ENCODE peak calls at places on chromosomes 7 and 10, in nine cellular contexts. One of them, this sample, is unnamed.

GRCh38 chr7:155459133-155459866 is 1.4 kb downstream of the EN2 start:
- DNase-seq in CD8-positive, alpha-beta T cell: no peak
- DNase-seq in GM23338: peak
- DNase-seq in A549: no peak
- DNase-seq in suprapubic skin: no peak
- DNase-seq in foreskin keratinocyte: no peak
- DNase-seq in adrenal gland: no peak
- DNase-seq in A673: no peak
- DNase-seq in right lobe of liver: no peak
- DNase-seq in this sample: no peak

GRCh38 chr10:58414270-58415041 is 29.2 kb downstream of the TFAM start:
- DNase-seq in CD8-positive, alpha-beta T cell: no peak
- DNase-seq in GM23338: peak
- DNase-seq in A549: peak
- DNase-seq in suprapubic skin: no peak
- DNase-seq in foreskin keratinocyte: peak
- DNase-seq in adrenal gland: no peak
- DNase-seq in A673: peak
- DNase-seq in right lobe of liver: no peak
- DNase-seq in this sample: no peak

GRCh38 chr7:44796034-44796503 is 412 bp upstream of the PPIA start:
- DNase-seq in CD8-positive, alpha-beta T cell: no peak
- DNase-seq in GM23338: peak
- DNase-seq in A549: peak
- DNase-seq in suprapubic skin: no peak
- DNase-seq in foreskin keratinocyte: no peak
- DNase-seq in adrenal gland: no peak
- DNase-seq in A673: no peak
- DNase-seq in right lobe of liver: no peak
- DNase-seq in this sample: no peak

GRCh38 chr7:94883676-94884075 is 23.7 kb upstream of the PPP1R9A start:
- DNase-seq in CD8-positive, alpha-beta T cell: no peak
- DNase-seq in GM23338: no peak
- DNase-seq in A549: no peak
- DNase-seq in suprapubic skin: no peak
- DNase-seq in foreskin keratinocyte: no peak
- DNase-seq in adrenal gland: no peak
- DNase-seq in A673: no peak
- DNase-seq in right lobe of liver: no peak
- DNase-seq in this sample: no peak

GRCh38 chr10:77637986-77638765 is 568 bp upstream of the KCNMA1 start:
- DNase-seq in CD8-positive, alpha-beta T cell: no peak
- DNase-seq in GM23338: peak
- DNase-seq in A549: peak
- DNase-seq in suprapubic skin: no peak
- DNase-seq in foreskin keratinocyte: no peak
- DNase-seq in adrenal gland: peak
- DNase-seq in A673: peak
- DNase-seq in right lobe of liver: peak
- DNase-seq in this sample: no peak

GRCh38 chr10:14879801-14880193 is 1.1 kb downstream of the SUV39H2 start:
- DNase-seq in CD8-positive, alpha-beta T cell: no peak
- DNase-seq in GM23338: peak
- DNase-seq in A549: peak
- DNase-seq in suprapubic skin: no peak
- DNase-seq in foreskin keratinocyte: no peak
- DNase-seq in adrenal gland: no peak
- DNase-seq in A673: no peak
- DNase-seq in right lobe of liver: no peak
- DNase-seq in this sample: no peak

GRCh38 chr7:101112233-101112632 is 14.7 kb upstream of the SERPINE1 start:
- DNase-seq in CD8-positive, alpha-beta T cell: no peak
- DNase-seq in GM23338: no peak
- DNase-seq in A549: no peak
- DNase-seq in suprapubic skin: no peak
- DNase-seq in foreskin keratinocyte: no peak
- DNase-seq in adrenal gland: no peak
- DNase-seq in A673: no peak
- DNase-seq in right lobe of liver: peak
- DNase-seq in this sample: no peak

GRCh38 chr10:115167716-115168115 is 74.6 kb downstream of the ATRNL1 start:
- DNase-seq in CD8-positive, alpha-beta T cell: no peak
- DNase-seq in GM23338: no peak
- DNase-seq in A549: no peak
- DNase-seq in suprapubic skin: no peak
- DNase-seq in foreskin keratinocyte: no peak
- DNase-seq in adrenal gland: no peak
- DNase-seq in A673: no peak
- DNase-seq in right lobe of liver: no peak
- DNase-seq in this sample: no peak

GRCh38 chr7:159009951-159010350 is 134.7 kb downstream of the VIPR2 start:
- DNase-seq in CD8-positive, alpha-beta T cell: no peak
- DNase-seq in GM23338: no peak
- DNase-seq in A549: no peak
- DNase-seq in suprapubic skin: peak
- DNase-seq in foreskin keratinocyte: no peak
- DNase-seq in adrenal gland: no peak
- DNase-seq in A673: no peak
- DNase-seq in right lobe of liver: no peak
- DNase-seq in this sample: no peak
- H3K27ac ChIP-seq in CD8-positive, alpha-beta T cell: no peak
- H3K27ac ChIP-seq in GM23338: no peak
- H3K27ac ChIP-seq in A549: peak
- H3K27ac ChIP-seq in suprapubic skin: no peak
- H3K27ac ChIP-seq in foreskin keratinocyte: no peak
- H3K27ac ChIP-seq in adrenal gland: no peak
- H3K27ac ChIP-seq in A673: no peak
- H3K27ac ChIP-seq in right lobe of liver: no peak
- H3K27ac ChIP-seq in this sample: no peak

GRCh38 chr10:112379635-112380296 is 5.8 kb downstream of the ACSL5 start:
- DNase-seq in CD8-positive, alpha-beta T cell: no peak
- DNase-seq in GM23338: no peak
- DNase-seq in A549: no peak
- DNase-seq in suprapubic skin: no peak
- DNase-seq in foreskin keratinocyte: no peak
- DNase-seq in adrenal gland: no peak
- DNase-seq in A673: no peak
- DNase-seq in right lobe of liver: peak
- DNase-seq in this sample: no peak

GRCh38 chr10:112374724-112375541 is 1.0 kb downstream of the ACSL5 start:
- DNase-seq in CD8-positive, alpha-beta T cell: peak
- DNase-seq in GM23338: no peak
- DNase-seq in A549: no peak
- DNase-seq in suprapubic skin: no peak
- DNase-seq in foreskin keratinocyte: no peak
- DNase-seq in adrenal gland: no peak
- DNase-seq in A673: peak
- DNase-seq in right lobe of liver: no peak
- DNase-seq in this sample: no peak

GRCh38 chr10:112373912-112374338 is at the start of gene ACSL5:
- DNase-seq in CD8-positive, alpha-beta T cell: no peak
- DNase-seq in GM23338: no peak
- DNase-seq in A549: no peak
- DNase-seq in suprapubic skin: no peak
- DNase-seq in foreskin keratinocyte: no peak
- DNase-seq in adrenal gland: no peak
- DNase-seq in A673: no peak
- DNase-seq in right lobe of liver: peak
- DNase-seq in this sample: no peak

GRCh38 chr10:112375721-112376577 is 2.0 kb downstream of the ACSL5 start:
- DNase-seq in CD8-positive, alpha-beta T cell: peak
- DNase-seq in GM23338: no peak
- DNase-seq in A549: no peak
- DNase-seq in suprapubic skin: no peak
- DNase-seq in foreskin keratinocyte: no peak
- DNase-seq in adrenal gland: no peak
- DNase-seq in A673: no peak
- DNase-seq in right lobe of liver: peak
- DNase-seq in this sample: no peak

GRCh38 chr10:112376578-112376855 is 2.6 kb downstream of the ACSL5 start:
- DNase-seq in CD8-positive, alpha-beta T cell: no peak
- DNase-seq in GM23338: no peak
- DNase-seq in A549: no peak
- DNase-seq in suprapubic skin: no peak
- DNase-seq in foreskin keratinocyte: no peak
- DNase-seq in adrenal gland: no peak
- DNase-seq in A673: no peak
- DNase-seq in right lobe of liver: no peak
- DNase-seq in this sample: no peak
- H3K27ac ChIP-seq in CD8-positive, alpha-beta T cell: peak
- H3K27ac ChIP-seq in GM23338: no peak
- H3K27ac ChIP-seq in A549: no peak
- H3K27ac ChIP-seq in suprapubic skin: no peak
- H3K27ac ChIP-seq in foreskin keratinocyte: no peak
- H3K27ac ChIP-seq in adrenal gland: no peak
- H3K27ac ChIP-seq in A673: no peak
- H3K27ac ChIP-seq in right lobe of liver: peak
- H3K27ac ChIP-seq in this sample: no peak

GRCh38 chr10:8057636-8058273 is 3.3 kb downstream of the GATA3 start:
- DNase-seq in CD8-positive, alpha-beta T cell: no peak
- DNase-seq in GM23338: peak
- DNase-seq in A549: no peak
- DNase-seq in suprapubic skin: no peak
- DNase-seq in foreskin keratinocyte: peak
- DNase-seq in adrenal gland: no peak
- DNase-seq in A673: no peak
- DNase-seq in right lobe of liver: no peak
- DNase-seq in this sample: no peak

GRCh38 chr10:8056891-8057331 is 2.4 kb downstream of the GATA3 start:
- DNase-seq in CD8-positive, alpha-beta T cell: peak
- DNase-seq in GM23338: peak
- DNase-seq in A549: no peak
- DNase-seq in suprapubic skin: no peak
- DNase-seq in foreskin keratinocyte: peak
- DNase-seq in adrenal gland: no peak
- DNase-seq in A673: no peak
- DNase-seq in right lobe of liver: no peak
- DNase-seq in this sample: no peak

GRCh38 chr10:8059191-8059936 is 4.9 kb downstream of the GATA3 start:
- DNase-seq in CD8-positive, alpha-beta T cell: no peak
- DNase-seq in GM23338: peak
- DNase-seq in A549: no peak
- DNase-seq in suprapubic skin: no peak
- DNase-seq in foreskin keratinocyte: peak
- DNase-seq in adrenal gland: no peak
- DNase-seq in A673: no peak
- DNase-seq in right lobe of liver: no peak
- DNase-seq in this sample: no peak

GRCh38 chr10:8060010-8060703 is 5.7 kb downstream of the GATA3 start:
- DNase-seq in CD8-positive, alpha-beta T cell: peak
- DNase-seq in GM23338: peak
- DNase-seq in A549: no peak
- DNase-seq in suprapubic skin: no peak
- DNase-seq in foreskin keratinocyte: peak
- DNase-seq in adrenal gland: no peak
- DNase-seq in A673: peak
- DNase-seq in right lobe of liver: no peak
- DNase-seq in this sample: no peak

DNA sequence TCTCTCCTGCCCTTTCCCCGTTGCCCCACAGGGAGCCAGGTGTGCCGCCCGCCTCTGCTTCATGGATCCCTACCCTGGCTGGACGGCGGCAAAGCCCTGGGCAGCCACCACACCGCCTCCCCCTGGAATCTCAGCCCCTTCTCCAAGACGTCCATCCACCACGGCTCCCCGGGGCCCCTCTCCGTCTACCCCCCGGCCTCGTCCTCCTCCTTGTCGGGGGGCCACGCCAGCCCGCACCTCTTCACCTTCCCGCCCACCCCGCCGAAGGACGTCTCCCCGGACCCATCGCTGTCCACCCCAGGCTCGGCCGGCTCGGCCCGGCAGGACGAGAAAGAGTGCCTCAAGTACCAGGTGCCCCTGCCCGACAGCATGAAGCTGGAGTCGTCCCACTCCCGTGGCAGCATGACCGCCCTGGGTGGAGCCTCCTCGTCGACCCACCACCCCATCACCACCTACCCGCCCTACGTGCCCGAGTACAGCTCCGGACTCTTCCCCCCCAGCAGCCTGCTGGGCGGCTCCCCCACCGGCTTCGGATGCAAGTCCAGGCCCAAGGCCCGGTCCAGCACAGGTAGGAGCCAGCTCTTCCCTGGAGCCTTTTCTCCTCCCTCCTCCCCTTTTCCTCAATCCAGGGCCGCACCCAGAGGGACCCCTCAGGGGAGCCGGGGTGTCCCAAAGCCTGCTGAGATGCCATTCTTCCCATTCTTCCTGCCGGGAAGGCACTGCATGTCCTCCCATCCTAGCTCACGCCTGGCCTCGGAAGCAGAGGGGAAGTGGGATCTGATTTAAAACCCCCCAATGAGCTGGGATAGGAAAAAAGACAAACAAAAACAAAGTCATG is 4.0 kb downstream of the GATA3 start:
- DNase-seq in CD8-positive, alpha-beta T cell: no peak
- DNase-seq in GM23338: peak
- DNase-seq in A549: no peak
- DNase-seq in suprapubic skin: no peak
- DNase-seq in foreskin keratinocyte: no peak
- DNase-seq in adrenal gland: no peak
- DNase-seq in A673: no peak
- DNase-seq in right lobe of liver: no peak
- DNase-seq in this sample: no peak
- H3K27ac ChIP-seq in CD8-positive, alpha-beta T cell: no peak
- H3K27ac ChIP-seq in GM23338: no peak
- H3K27ac ChIP-seq in A549: no peak
- H3K27ac ChIP-seq in suprapubic skin: peak
- H3K27ac ChIP-seq in foreskin keratinocyte: peak
- H3K27ac ChIP-seq in adrenal gland: no peak
- H3K27ac ChIP-seq in A673: no peak
- H3K27ac ChIP-seq in right lobe of liver: no peak
- H3K27ac ChIP-seq in this sample: peak

GRCh38 chr7:27636326-27637006 is 26.2 kb downstream of the HIBADH start:
- DNase-seq in CD8-positive, alpha-beta T cell: no peak
- DNase-seq in GM23338: peak
- DNase-seq in A549: no peak
- DNase-seq in suprapubic skin: no peak
- DNase-seq in foreskin keratinocyte: no peak
- DNase-seq in adrenal gland: no peak
- DNase-seq in A673: peak
- DNase-seq in right lobe of liver: no peak
- DNase-seq in this sample: no peak

GRCh38 chr7:27635728-27636127 is 27.0 kb downstream of the HIBADH start:
- DNase-seq in CD8-positive, alpha-beta T cell: no peak
- DNase-seq in GM23338: no peak
- DNase-seq in A549: no peak
- DNase-seq in suprapubic skin: no peak
- DNase-seq in foreskin keratinocyte: no peak
- DNase-seq in adrenal gland: no peak
- DNase-seq in A673: no peak
- DNase-seq in right lobe of liver: no peak
- DNase-seq in this sample: no peak

GRCh38 chr7:27642271-27642670 is 20.4 kb downstream of the HIBADH start:
- DNase-seq in CD8-positive, alpha-beta T cell: no peak
- DNase-seq in GM23338: no peak
- DNase-seq in A549: no peak
- DNase-seq in suprapubic skin: no peak
- DNase-seq in foreskin keratinocyte: no peak
- DNase-seq in adrenal gland: no peak
- DNase-seq in A673: no peak
- DNase-seq in right lobe of liver: no peak
- DNase-seq in this sample: no peak

GRCh38 chr7:27641576-27642230 is 21.0 kb downstream of the HIBADH start:
- DNase-seq in CD8-positive, alpha-beta T cell: no peak
- DNase-seq in GM23338: no peak
- DNase-seq in A549: peak
- DNase-seq in suprapubic skin: no peak
- DNase-seq in foreskin keratinocyte: no peak
- DNase-seq in adrenal gland: no peak
- DNase-seq in A673: no peak
- DNase-seq in right lobe of liver: no peak
- DNase-seq in this sample: no peak

GRCh38 chr7:27640914-27641570 is 21.6 kb downstream of the HIBADH start:
- DNase-seq in CD8-positive, alpha-beta T cell: no peak
- DNase-seq in GM23338: no peak
- DNase-seq in A549: peak
- DNase-seq in suprapubic skin: no peak
- DNase-seq in foreskin keratinocyte: peak
- DNase-seq in adrenal gland: no peak
- DNase-seq in A673: no peak
- DNase-seq in right lobe of liver: peak
- DNase-seq in this sample: no peak
- H3K27ac ChIP-seq in CD8-positive, alpha-beta T cell: no peak
- H3K27ac ChIP-seq in GM23338: no peak
- H3K27ac ChIP-seq in A549: peak
- H3K27ac ChIP-seq in suprapubic skin: no peak
- H3K27ac ChIP-seq in foreskin keratinocyte: no peak
- H3K27ac ChIP-seq in adrenal gland: no peak
- H3K27ac ChIP-seq in A673: no peak
- H3K27ac ChIP-seq in right lobe of liver: peak
- H3K27ac ChIP-seq in this sample: peak

This sample was measured in epithelial cell of prostate.